ENCODE peak calls at places on chromosomes 13 and 19, in ten cellular contexts. L is BE2C; T is neural progenitor cell; G is HAP-1; U is psoas muscle; J is GM23338; M is Peyer's patch; I is left ventricle myocardium inferior; B is Caco-2; A is CD8-positive, alpha-beta T cell. V is an unnamed sample. For H3K36me3, the result is how much of the 10 kb centered on the place peaks cover.

GRCh38 chr19:7145494-7145893 is 76.0 kb downstream of the ZNF557 start:
- DNase-seq in L (no peak), T (no peak), G (no peak), U (no peak), J (no peak), M (no peak), I (no peak), B (no peak), A (no peak), V (no peak)

GRCh38 chr13:20749377-20749776 is 24.4 kb downstream of the EEF1AKMT1 start:
- DNase-seq in L (no peak), T (no peak), G (no peak), U (no peak), J (no peak), M (no peak), I (no peak), B (no peak), A (no peak), V (no peak)

GRCh38 chr19:16336571-16336970 is 11.9 kb downstream of the KLF2 start:
- DNase-seq in L (no peak), T (no peak), G (no peak), U (no peak), J (no peak), M (no peak), I (no peak), B (no peak), A (no peak), V (no peak)

GRCh38 chr19:40530091-40530901 is 46.4 kb upstream of the SHKBP1 start:
- DNase-seq in L (peak), T (peak), G (peak), U (no peak), J (peak), M (no peak), I (no peak), B (no peak), A (peak), V (peak)

GRCh38 chr19:51096473-51097165 is 11.6 kb downstream of the CTU1 start:
- DNase-seq in L (no peak), T (peak), G (no peak), U (no peak), J (peak), M (peak), I (no peak), B (no peak), A (no peak), V (no peak)

GRCh38 chr19:45798995-45799517 is 6.4 kb upstream of the DMWD start:
- DNase-seq in L (peak), T (peak), G (peak), U (peak), J (peak), M (peak), I (peak), B (no peak), A (peak), V (peak)

GRCh38 chr19:19212866-19213265 is 1.1 kb downstream of the NCAN start:
- DNase-seq in L (no peak), T (no peak), G (no peak), U (no peak), J (no peak), M (no peak), I (no peak), B (no peak), A (no peak), V (no peak)

GRCh38 chr13:30735025-30735967 is at the start of gene ALOX5AP:
- DNase-seq in L (no peak), T (no peak), G (no peak), U (no peak), J (no peak), M (no peak), I (no peak), B (no peak), A (peak), V (no peak)

GRCh38 chr19:30406220-30406944 is 34.2 kb downstream of the ZNF536 start:
- DNase-seq in L (peak), T (peak), G (peak), U (no peak), J (peak), M (no peak), I (peak), B (no peak), A (no peak), V (peak)

GRCh38 chr19:46116121-46116520 is 8.4 kb downstream of the IGFL3 start:
- DNase-seq in L (no peak), T (no peak), G (no peak), U (no peak), J (no peak), M (no peak), I (no peak), B (no peak), A (no peak), V (no peak)

GRCh38 chr13:26051231-26052135 is at the start of gene SHISA2:
- DNase-seq in L (peak), T (peak), G (no peak), U (peak), J (peak), M (no peak), I (peak), B (no peak), A (peak), V (no peak)

GRCh38 chr19:782195-783043 is 14.8 kb upstream of the PTBP1 start:
- DNase-seq in L (no peak), T (peak), G (peak), U (peak), J (peak), M (no peak), I (no peak), B (peak), A (no peak), V (no peak)

GRCh38 chr13:38045278-38046048 is 175.9 kb upstream of the TRPC4 start:
- DNase-seq in L (peak), T (peak), G (peak), U (no peak), J (peak), M (no peak), I (no peak), B (no peak), A (no peak), V (no peak)

GRCh38 chr13:36783883-36784282 is 35.1 kb upstream of the RFXAP start:
- DNase-seq in L (no peak), T (no peak), G (no peak), U (no peak), J (no peak), M (no peak), I (no peak), B (no peak), A (no peak), V (no peak)

GRCh38 chr13:38872693-38873092 is 117.9 kb downstream of the STOML3 start:
- DNase-seq in L (peak), T (peak), G (peak), U (peak), J (peak), M (no peak), I (no peak), B (peak), A (peak), V (no peak)

GRCh38 chr13:36282818-36283432 is 14.7 kb downstream of the CCDC169 start:
- DNase-seq in L (no peak), T (peak), G (peak), U (no peak), J (peak), M (no peak), I (no peak), B (no peak), A (no peak), V (no peak)

GRCh38 chr13:54647275-54647674 is 1618.7 kb downstream of the OLFM4 start:
- DNase-seq in L (no peak), T (no peak), G (no peak), U (no peak), J (no peak), M (no peak), I (no peak), B (no peak), A (no peak), V (no peak)

GRCh38 chr13:33265133-33265532 is 20.4 kb downstream of the STARD13 start:
- DNase-seq in L (no peak), T (no peak), G (no peak), U (no peak), J (no peak), M (no peak), I (no peak), B (no peak), A (no peak), V (no peak)

GRCh38 chr13:20099319-20099718 is 61.5 kb downstream of the GJA3 start:
- DNase-seq in L (no peak), T (no peak), G (no peak), U (no peak), J (peak), M (no peak), I (no peak), B (no peak), A (no peak), V (no peak)

GRCh38 chr13:30806784-30807183 is 71.4 kb downstream of the ALOX5AP start:
- DNase-seq in L (no peak), T (no peak), G (no peak), U (no peak), J (no peak), M (no peak), I (no peak), B (no peak), A (no peak), V (no peak)

GRCh38 chr19:48613024-48613851 is 1.6 kb downstream of the FAM83E start:
- DNase-seq in L (no peak), T (no peak), G (no peak), U (peak), J (no peak), M (peak), I (no peak), B (no peak), A (no peak), V (peak)

GRCh38 chr13:90382425-90382824 is 965.1 kb upstream of the MIR17HG start:
- DNase-seq in L (no peak), T (no peak), G (no peak), U (no peak), J (no peak), M (no peak), I (no peak), B (no peak), A (no peak), V (no peak)

GRCh38 chr19:1749373-1750342 is 3.6 kb upstream of the ONECUT3 start:
- DNase-seq in L (no peak), T (peak), G (no peak), U (no peak), J (no peak), M (no peak), I (no peak), B (no peak), A (no peak), V (no peak)

GRCh38 chr19:38039966-38040365 is 133.0 kb downstream of the SIPA1L3 start:
- DNase-seq in L (no peak), T (no peak), G (no peak), U (no peak), J (no peak), M (no peak), I (no peak), B (no peak), A (no peak), V (no peak)

GRCh38 chr13:71873418-71874276 is 6.6 kb upstream of the DACH1 start:
- DNase-seq in L (no peak), T (no peak), G (no peak), U (no peak), J (no peak), M (no peak), I (no peak), B (no peak), A (no peak), V (no peak)

GRCh38 chr19:1038995-1039645 is 787 bp upstream of the ABCA7 start:
- DNase-seq in L (no peak), T (no peak), G (no peak), U (peak), J (peak), M (no peak), I (no peak), B (no peak), A (no peak), V (no peak)

GRCh38 chr13:94033098-94033497 is 446.4 kb downstream of the DCT start:
- DNase-seq in L (no peak), T (no peak), G (no peak), U (no peak), J (no peak), M (no peak), I (no peak), B (no peak), A (no peak), V (no peak)

GRCh38 chr13:77749481-77749880 is 52.0 kb downstream of the SLAIN1 start:
- DNase-seq in L (no peak), T (peak), G (no peak), U (no peak), J (no peak), M (no peak), I (no peak), B (no peak), A (no peak), V (no peak)

GRCh38 chr19:17406039-17406886 is 833 bp upstream of the BST2 start:
- DNase-seq in L (no peak), T (no peak), G (no peak), U (no peak), J (no peak), M (no peak), I (no peak), B (no peak), A (no peak), V (no peak)

GRCh38 chr13:80054806-80055205 is 286.1 kb downstream of the SPRY2 start:
- DNase-seq in L (no peak), T (no peak), G (no peak), U (no peak), J (no peak), M (no peak), I (no peak), B (no peak), A (no peak), V (no peak)

GRCh38 chr13:98004107-98004506 is 50.6 kb downstream of the IPO5 start:
- DNase-seq in L (no peak), T (no peak), G (no peak), U (no peak), J (no peak), M (no peak), I (no peak), B (no peak), A (no peak), V (no peak)

GRCh38 chr13:97999653-98000052 is 46.2 kb downstream of the IPO5 start:
- DNase-seq in L (no peak), T (no peak), G (peak), U (no peak), J (no peak), M (no peak), I (no peak), B (no peak), A (no peak), V (no peak)
- H3K36me3 ChIP-seq in L (half or more), T (under half), G (half or more), U (half or more), J (half or more), M (under half), I (half or more), B (under half), A (under half), V (half or more)

GRCh38 chr13:110700186-110700585 is 5.7 kb downstream of the CARS2 start:
- DNase-seq in L (no peak), T (no peak), G (no peak), U (no peak), J (no peak), M (no peak), I (no peak), B (no peak), A (no peak), V (no peak)
- H3K36me3 ChIP-seq in L (under half), T (under half), G (half or more), U (half or more), J (under half), M (under half), I (half or more), B (under half), A (under half), V (under half)

DNA sequence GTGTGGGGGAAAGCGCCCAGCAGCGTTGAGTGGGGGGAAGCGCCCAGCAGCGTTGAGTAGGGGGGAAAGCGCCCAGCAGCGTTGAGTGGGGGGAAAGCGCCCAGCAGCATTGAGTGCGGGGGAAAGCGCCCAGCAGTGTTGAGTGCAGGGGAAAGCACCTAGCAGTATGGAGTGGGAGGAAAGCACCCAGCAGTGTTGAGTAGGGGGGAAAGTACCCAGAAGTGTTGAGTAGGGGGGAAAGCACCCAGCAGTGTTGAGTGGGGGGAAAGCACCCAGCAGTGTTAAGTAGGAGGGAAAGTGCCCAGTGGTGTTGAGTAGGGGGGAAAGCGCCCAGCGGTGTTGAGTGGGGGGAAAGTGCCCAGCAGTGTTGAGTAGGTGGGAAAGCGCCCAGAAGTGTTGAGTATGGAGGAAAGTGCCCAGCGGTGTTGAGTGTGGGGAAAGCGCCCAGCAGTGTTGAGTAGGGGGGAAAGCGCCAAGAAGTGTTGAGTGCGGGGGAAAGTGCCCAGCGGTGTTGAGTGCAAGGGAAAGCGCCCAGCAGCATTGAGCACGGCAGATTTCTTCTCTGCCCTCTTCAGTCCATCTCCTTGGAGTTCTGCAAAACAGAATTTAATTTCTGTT is 138.4 kb downstream of the ATP11A start:
- DNase-seq in L (no peak), T (no peak), G (no peak), U (no peak), J (peak), M (no peak), I (no peak), B (no peak), A (no peak), V (no peak)
- H3K36me3 ChIP-seq in L (under half), T (under half), G (under half), U (half or more), J (under half), M (under half), I (half or more), B (under half), A (under half), V (half or more)

GRCh38 chr19:49637865-49638350 is 2.0 kb downstream of the RRAS start:
- DNase-seq in L (peak), T (peak), G (peak), U (peak), J (peak), M (peak), I (peak), B (peak), A (no peak), V (peak)
- H3K36me3 ChIP-seq in L (under half), T (under half), G (under half), U (under half), J (under half), M (under half), I (under half), B (under half), A (under half), V (under half)